ENCODE peak calls at places on chromosomes 3 and 15, in six cellular contexts. One of them, this sample, is unnamed.

GRCh38 chr3:158167737-158168469 is 58.0 kb downstream of the RSRC1 start:
- DNase-seq in heart right ventricle: no peak
- DNase-seq in NB4: peak
- DNase-seq in Right ventricle myocardium inferior: no peak
- DNase-seq in AG04449: peak
- DNase-seq in NCI-H2171: no peak
- DNase-seq in this sample: no peak

GRCh38 chr3:39099242-39099641 is 8.2 kb downstream of the GORASP1 start:
- DNase-seq in heart right ventricle: no peak
- DNase-seq in NB4: no peak
- DNase-seq in Right ventricle myocardium inferior: no peak
- DNase-seq in AG04449: no peak
- DNase-seq in NCI-H2171: no peak
- DNase-seq in this sample: no peak

GRCh38 chr3:16243706-16244490 is 20.8 kb downstream of the DPH3 start:
- DNase-seq in heart right ventricle: no peak
- DNase-seq in NB4: no peak
- DNase-seq in Right ventricle myocardium inferior: peak
- DNase-seq in AG04449: no peak
- DNase-seq in NCI-H2171: no peak
- DNase-seq in this sample: no peak

GRCh38 chr3:23601020-23601822 is 204.5 kb upstream of the UBE2E1 start:
- DNase-seq in heart right ventricle: no peak
- DNase-seq in NB4: no peak
- DNase-seq in Right ventricle myocardium inferior: no peak
- DNase-seq in AG04449: no peak
- DNase-seq in NCI-H2171: no peak
- DNase-seq in this sample: no peak

GRCh38 chr3:43190682-43191081 is 84.8 kb upstream of the POMGNT2 start:
- DNase-seq in heart right ventricle: no peak
- DNase-seq in NB4: no peak
- DNase-seq in Right ventricle myocardium inferior: no peak
- DNase-seq in AG04449: peak
- DNase-seq in NCI-H2171: no peak
- DNase-seq in this sample: no peak

GRCh38 chr15:85690546-85691226 is 104.0 kb downstream of the KLHL25 start:
- DNase-seq in heart right ventricle: no peak
- DNase-seq in NB4: peak
- DNase-seq in Right ventricle myocardium inferior: no peak
- DNase-seq in AG04449: no peak
- DNase-seq in NCI-H2171: no peak
- DNase-seq in this sample: no peak

GRCh38 chr3:183330881-183331280 is 77.8 kb downstream of the B3GNT5 start:
- DNase-seq in heart right ventricle: no peak
- DNase-seq in NB4: peak
- DNase-seq in Right ventricle myocardium inferior: no peak
- DNase-seq in AG04449: no peak
- DNase-seq in NCI-H2171: no peak
- DNase-seq in this sample: no peak

GRCh38 chr3:11393401-11393800 is 121.2 kb downstream of the ATG7 start:
- DNase-seq in heart right ventricle: no peak
- DNase-seq in NB4: no peak
- DNase-seq in Right ventricle myocardium inferior: no peak
- DNase-seq in AG04449: no peak
- DNase-seq in NCI-H2171: no peak
- DNase-seq in this sample: no peak

GRCh38 chr3:190345027-190345821 is 23.0 kb upstream of the CLDN1 start:
- DNase-seq in heart right ventricle: no peak
- DNase-seq in NB4: no peak
- DNase-seq in Right ventricle myocardium inferior: no peak
- DNase-seq in AG04449: peak
- DNase-seq in NCI-H2171: no peak
- DNase-seq in this sample: no peak

GRCh38 chr3:51500632-51501131 is 867 bp upstream of the DCAF1 start:
- DNase-seq in heart right ventricle: peak
- DNase-seq in NB4: no peak
- DNase-seq in Right ventricle myocardium inferior: no peak
- DNase-seq in AG04449: no peak
- DNase-seq in NCI-H2171: no peak
- DNase-seq in this sample: no peak

GRCh38 chr3:13229291-13229949 is 156.2 kb upstream of the IQSEC1 start:
- DNase-seq in heart right ventricle: no peak
- DNase-seq in NB4: peak
- DNase-seq in Right ventricle myocardium inferior: no peak
- DNase-seq in AG04449: no peak
- DNase-seq in NCI-H2171: no peak
- DNase-seq in this sample: no peak

GRCh38 chr15:92091155-92091734 is 237.7 kb downstream of the SLCO3A1 start:
- DNase-seq in heart right ventricle: peak
- DNase-seq in NB4: peak
- DNase-seq in Right ventricle myocardium inferior: no peak
- DNase-seq in AG04449: no peak
- DNase-seq in NCI-H2171: peak
- DNase-seq in this sample: no peak

GRCh38 chr3:24060055-24060454 is 115.0 kb downstream of the NR1D2 start:
- DNase-seq in heart right ventricle: no peak
- DNase-seq in NB4: no peak
- DNase-seq in Right ventricle myocardium inferior: no peak
- DNase-seq in AG04449: no peak
- DNase-seq in NCI-H2171: no peak
- DNase-seq in this sample: no peak

GRCh38 chr3:72346526-72346926 is 501.7 kb downstream of the SHQ1 start:
- DNase-seq in heart right ventricle: no peak
- DNase-seq in NB4: peak
- DNase-seq in Right ventricle myocardium inferior: no peak
- DNase-seq in AG04449: peak
- DNase-seq in NCI-H2171: no peak
- DNase-seq in this sample: no peak

GRCh38 chr15:83380682-83381081 is 66.5 kb upstream of the SH3GL3 start:
- DNase-seq in heart right ventricle: peak
- DNase-seq in NB4: peak
- DNase-seq in Right ventricle myocardium inferior: no peak
- DNase-seq in AG04449: no peak
- DNase-seq in NCI-H2171: no peak
- DNase-seq in this sample: no peak

GRCh38 chr3:187210555-187211327 is 13.5 kb downstream of the RTP1 start:
- DNase-seq in heart right ventricle: no peak
- DNase-seq in NB4: no peak
- DNase-seq in Right ventricle myocardium inferior: no peak
- DNase-seq in AG04449: peak
- DNase-seq in NCI-H2171: no peak
- DNase-seq in this sample: no peak

GRCh38 chr3:10835406-10835805 is 19.4 kb downstream of the SLC6A11 start:
- DNase-seq in heart right ventricle: no peak
- DNase-seq in NB4: peak
- DNase-seq in Right ventricle myocardium inferior: no peak
- DNase-seq in AG04449: no peak
- DNase-seq in NCI-H2171: no peak
- DNase-seq in this sample: no peak

GRCh38 chr3:108602249-108602934 is 12.9 kb downstream of the DZIP3 start:
- DNase-seq in heart right ventricle: no peak
- DNase-seq in NB4: no peak
- DNase-seq in Right ventricle myocardium inferior: no peak
- DNase-seq in AG04449: no peak
- DNase-seq in NCI-H2171: no peak
- DNase-seq in this sample: no peak

GRCh38 chr15:90665288-90666134 is 51.6 kb upstream of the BLM start:
- DNase-seq in heart right ventricle: peak
- DNase-seq in NB4: peak
- DNase-seq in Right ventricle myocardium inferior: peak
- DNase-seq in AG04449: no peak
- DNase-seq in NCI-H2171: no peak
- DNase-seq in this sample: no peak

GRCh38 chr3:38723569-38724391 is 74.3 kb upstream of the SCN5A start:
- DNase-seq in heart right ventricle: peak
- DNase-seq in NB4: no peak
- DNase-seq in Right ventricle myocardium inferior: no peak
- DNase-seq in AG04449: no peak
- DNase-seq in NCI-H2171: no peak
- DNase-seq in this sample: no peak

GRCh38 chr15:76330281-76330680 is 6.3 kb upstream of the ISL2 start:
- DNase-seq in heart right ventricle: peak
- DNase-seq in NB4: peak
- DNase-seq in Right ventricle myocardium inferior: no peak
- DNase-seq in AG04449: no peak
- DNase-seq in NCI-H2171: no peak
- DNase-seq in this sample: no peak

GRCh38 chr15:43370310-43370974 is 401 bp downstream of the ZSCAN29 start:
- DNase-seq in heart right ventricle: peak
- DNase-seq in NB4: peak
- DNase-seq in Right ventricle myocardium inferior: peak
- DNase-seq in AG04449: no peak
- DNase-seq in NCI-H2171: no peak
- DNase-seq in this sample: no peak

GRCh38 chr3:157067114-157067513 is 92.8 kb downstream of the CCNL1 start:
- DNase-seq in heart right ventricle: no peak
- DNase-seq in NB4: no peak
- DNase-seq in Right ventricle myocardium inferior: no peak
- DNase-seq in AG04449: no peak
- DNase-seq in NCI-H2171: no peak
- DNase-seq in this sample: no peak

GRCh38 chr3:101703169-101703568 is 16.7 kb upstream of the RPL24 start:
- DNase-seq in heart right ventricle: no peak
- DNase-seq in NB4: no peak
- DNase-seq in Right ventricle myocardium inferior: no peak
- DNase-seq in AG04449: no peak
- DNase-seq in NCI-H2171: no peak
- DNase-seq in this sample: no peak

GRCh38 chr3:46089237-46090011 is 62.1 kb upstream of the XCR1 start:
- DNase-seq in heart right ventricle: peak
- DNase-seq in NB4: peak
- DNase-seq in Right ventricle myocardium inferior: peak
- DNase-seq in AG04449: peak
- DNase-seq in NCI-H2171: no peak
- DNase-seq in this sample: no peak